ENCODE peak calls at places on chromosomes 3 and 15, in five cellular contexts. J is A673; G is SJCRH30; T is activated T-helper 9 cell treated with anti-CD3 and anti-CD28 coated beads, Interleukin-2, amount 50 U/mL, for 16 hours; M is cardiac fibroblast. Z is an unnamed sample.

GRCh38 chr3:7518471-7518870 is 657.6 kb downstream of the GRM7 start:
- DNase-seq in J (peak), G (peak), T (no peak), M (peak), Z (no peak)

GRCh38 chr3:126422571-126423091 is 27.9 kb downstream of the CFAP100 start:
- DNase-seq in J (no peak), G (no peak), T (no peak), M (no peak), Z (peak)

GRCh38 chr3:152309535-152310317 is 41.0 kb downstream of the MBNL1 start:
- DNase-seq in J (no peak), G (no peak), T (no peak), M (peak), Z (no peak)

GRCh38 chr15:40103864-40104271 is 4.8 kb downstream of the BMF start:
- DNase-seq in J (no peak), G (no peak), T (no peak), M (peak), Z (no peak)

GRCh38 chr3:155594836-155595235 is 150.0 kb downstream of the PLCH1 start:
- DNase-seq in J (no peak), G (no peak), T (no peak), M (no peak), Z (no peak)

GRCh38 chr3:79367066-79367465 is 400.7 kb downstream of the ROBO1 start:
- DNase-seq in J (no peak), G (no peak), T (no peak), M (peak), Z (no peak)

GRCh38 chr3:112056451-112056929 is 22.0 kb downstream of the TMPRSS7 start:
- DNase-seq in J (no peak), G (no peak), T (no peak), M (peak), Z (no peak)

GRCh38 chr3:58585005-58585786 is 8.0 kb upstream of the FAM107A start:
- DNase-seq in J (peak), G (peak), T (peak), M (peak), Z (peak)

GRCh38 chr15:67512140-67512539 is 8.8 kb upstream of the C15orf61 start:
- DNase-seq in J (no peak), G (no peak), T (no peak), M (no peak), Z (no peak)

GRCh38 chr3:184562875-184563568 is 1.4 kb downstream of the EPHB3 start:
- DNase-seq in J (no peak), G (peak), T (no peak), M (no peak), Z (no peak)

GRCh38 chr3:74789111-74789510 is 174.7 kb upstream of the CNTN3 start:
- DNase-seq in J (no peak), G (no peak), T (no peak), M (no peak), Z (no peak)

GRCh38 chr15:50797926-50798325 is 32.4 kb upstream of the SPPL2A start:
- DNase-seq in J (no peak), G (no peak), T (no peak), M (no peak), Z (no peak)

GRCh38 chr3:152193673-152194267 is 75.0 kb upstream of the MBNL1 start:
- DNase-seq in J (no peak), G (no peak), T (peak), M (no peak), Z (peak)

GRCh38 chr3:112425858-112426750 is 73.2 kb downstream of the BTLA start:
- DNase-seq in J (no peak), G (no peak), T (no peak), M (no peak), Z (no peak)

GRCh38 chr3:8254489-8254888 is 247.1 kb upstream of the LMCD1 start:
- DNase-seq in J (no peak), G (no peak), T (no peak), M (no peak), Z (no peak)

GRCh38 chr15:40911139-40911538 is 16.9 kb downstream of the VPS18 start:
- DNase-seq in J (no peak), G (no peak), T (no peak), M (no peak), Z (no peak)

GRCh38 chr3:50815844-50816243 is 141.1 kb downstream of the DOCK3 start:
- DNase-seq in J (no peak), G (no peak), T (no peak), M (no peak), Z (no peak)

GRCh38 chr3:16741103-16741758 is 136.0 kb upstream of the DAZL start:
- DNase-seq in J (no peak), G (no peak), T (no peak), M (peak), Z (no peak)